ENCODE peak calls at places on chromosomes 2 and 18, in eight cellular contexts. One of them, this sample, is unnamed.
A peak's percentile ranks its signal among the peaks of the same experiment; 100 is the strongest.

GRCh38 chr18:58768293-58768974 is 96.2 kb upstream of the ZNF532 start:
- DNase-seq in H7: peak; percentile 95
- DNase-seq in AG09309: no peak
- DNase-seq in naive thymus-derived CD4-positive, alpha-beta T cell: peak; percentile 56
- DNase-seq in cardiac fibroblast: peak; percentile 62
- DNase-seq in A549: peak; percentile 63
- DNase-seq in left lung: peak; percentile 65
- DNase-seq in fibroblast of pulmonary artery: peak; percentile 61
- DNase-seq in this sample: no peak

GRCh38 chr18:80103231-80103630 is 5.8 kb upstream of the ADNP2 start:
- DNase-seq in A549: no peak
- DNase-seq in left lung: no peak
- DNase-seq in naive thymus-derived CD4-positive, alpha-beta T cell: no peak
- DNase-seq in AG09309: peak; percentile 32
- DNase-seq in H7: no peak
- DNase-seq in cardiac fibroblast: peak; percentile 29
- DNase-seq in fibroblast of pulmonary artery: no peak
- DNase-seq in this sample: peak; percentile 63

GRCh38 chr2:133599211-133599610 is 30.9 kb upstream of the NCKAP5 start:
- DNase-seq in H7: no peak
- DNase-seq in A549: no peak
- DNase-seq in naive thymus-derived CD4-positive, alpha-beta T cell: no peak
- DNase-seq in AG09309: no peak
- DNase-seq in left lung: no peak
- DNase-seq in cardiac fibroblast: no peak
- DNase-seq in fibroblast of pulmonary artery: no peak
- DNase-seq in this sample: no peak

GRCh38 chr2:230774348-230774951 is 61.8 kb downstream of the CAB39 start:
- DNase-seq in AG09309: peak; percentile 59
- DNase-seq in fibroblast of pulmonary artery: peak; percentile 88
- DNase-seq in left lung: no peak
- DNase-seq in H7: no peak
- DNase-seq in cardiac fibroblast: peak; percentile 92
- DNase-seq in A549: peak; percentile 23
- DNase-seq in naive thymus-derived CD4-positive, alpha-beta T cell: no peak
- DNase-seq in this sample: peak; percentile 70

GRCh38 chr2:133765693-133766092 is 197.4 kb upstream of the NCKAP5 start:
- DNase-seq in H7: no peak
- DNase-seq in cardiac fibroblast: no peak
- DNase-seq in AG09309: no peak
- DNase-seq in fibroblast of pulmonary artery: peak; percentile 42
- DNase-seq in naive thymus-derived CD4-positive, alpha-beta T cell: no peak
- DNase-seq in left lung: no peak
- DNase-seq in A549: peak; percentile 58
- DNase-seq in this sample: peak; percentile 79

GRCh38 chr2:128425216-128425615 is 106.5 kb upstream of the HS6ST1 start:
- DNase-seq in AG09309: no peak
- DNase-seq in cardiac fibroblast: no peak
- DNase-seq in fibroblast of pulmonary artery: no peak
- DNase-seq in naive thymus-derived CD4-positive, alpha-beta T cell: no peak
- DNase-seq in A549: no peak
- DNase-seq in H7: peak; percentile 41
- DNase-seq in left lung: peak; percentile 0
- DNase-seq in this sample: no peak

GRCh38 chr18:35039633-35040032 is 1.6 kb upstream of the MAPRE2 start:
- DNase-seq in AG09309: no peak
- DNase-seq in left lung: no peak
- DNase-seq in H7: no peak
- DNase-seq in A549: no peak
- DNase-seq in naive thymus-derived CD4-positive, alpha-beta T cell: no peak
- DNase-seq in cardiac fibroblast: no peak
- DNase-seq in fibroblast of pulmonary artery: no peak
- DNase-seq in this sample: no peak

GRCh38 chr2:232541195-232541960 is 1.9 kb downstream of the CHRNG start:
- DNase-seq in left lung: no peak
- DNase-seq in H7: peak; percentile 61
- DNase-seq in AG09309: no peak
- DNase-seq in fibroblast of pulmonary artery: no peak
- DNase-seq in cardiac fibroblast: no peak
- DNase-seq in naive thymus-derived CD4-positive, alpha-beta T cell: no peak
- DNase-seq in A549: no peak
- DNase-seq in this sample: no peak

GRCh38 chr2:69309336-69310048 is 77.5 kb downstream of the GFPT1 start:
- DNase-seq in fibroblast of pulmonary artery: peak; percentile 81
- DNase-seq in left lung: peak; percentile 64
- DNase-seq in naive thymus-derived CD4-positive, alpha-beta T cell: no peak
- DNase-seq in cardiac fibroblast: peak; percentile 73
- DNase-seq in A549: peak; percentile 61
- DNase-seq in AG09309: no peak
- DNase-seq in H7: no peak
- DNase-seq in this sample: no peak

GRCh38 chr2:210620456-210620855 is 64.1 kb downstream of the CPS1 start:
- DNase-seq in fibroblast of pulmonary artery: peak; percentile 12
- DNase-seq in cardiac fibroblast: peak; percentile 9
- DNase-seq in left lung: no peak
- DNase-seq in A549: no peak
- DNase-seq in naive thymus-derived CD4-positive, alpha-beta T cell: no peak
- DNase-seq in H7: no peak
- DNase-seq in AG09309: no peak
- DNase-seq in this sample: no peak

GRCh38 chr2:111169268-111169667 is 48.6 kb downstream of the BCL2L11 start:
- DNase-seq in left lung: no peak
- DNase-seq in fibroblast of pulmonary artery: no peak
- DNase-seq in cardiac fibroblast: no peak
- DNase-seq in A549: no peak
- DNase-seq in naive thymus-derived CD4-positive, alpha-beta T cell: no peak
- DNase-seq in H7: no peak
- DNase-seq in AG09309: no peak
- DNase-seq in this sample: no peak

GRCh38 chr18:50297621-50298442 is 10.3 kb upstream of the CXXC1 start:
- DNase-seq in cardiac fibroblast: peak; percentile 84
- DNase-seq in A549: peak; percentile 24
- DNase-seq in AG09309: no peak
- DNase-seq in left lung: peak; percentile 88
- DNase-seq in naive thymus-derived CD4-positive, alpha-beta T cell: peak; percentile 69
- DNase-seq in fibroblast of pulmonary artery: peak; percentile 81
- DNase-seq in H7: peak; percentile 90
- DNase-seq in this sample: no peak

GRCh38 chr18:66495844-66496243 is 108.0 kb downstream of the CDH19 start:
- DNase-seq in H7: peak; percentile 1
- DNase-seq in naive thymus-derived CD4-positive, alpha-beta T cell: no peak
- DNase-seq in fibroblast of pulmonary artery: peak; percentile 30
- DNase-seq in left lung: peak; percentile 44
- DNase-seq in A549: peak; percentile 71
- DNase-seq in AG09309: no peak
- DNase-seq in cardiac fibroblast: peak; percentile 60
- DNase-seq in this sample: no peak

GRCh38 chr2:109607766-109608165 is 6.0 kb downstream of the SEPTIN10 start:
- DNase-seq in AG09309: no peak
- DNase-seq in left lung: no peak
- DNase-seq in cardiac fibroblast: peak; percentile 41
- DNase-seq in fibroblast of pulmonary artery: no peak
- DNase-seq in H7: no peak
- DNase-seq in A549: no peak
- DNase-seq in naive thymus-derived CD4-positive, alpha-beta T cell: no peak
- DNase-seq in this sample: no peak

GRCh38 chr18:46759885-46760284 is 3.0 kb upstream of the ST8SIA5 start:
- DNase-seq in left lung: no peak
- DNase-seq in cardiac fibroblast: no peak
- DNase-seq in H7: peak; percentile 6
- DNase-seq in AG09309: no peak
- DNase-seq in fibroblast of pulmonary artery: no peak
- DNase-seq in naive thymus-derived CD4-positive, alpha-beta T cell: no peak
- DNase-seq in A549: no peak
- DNase-seq in this sample: no peak

GRCh38 chr18:49052891-49053644 is 102.3 kb upstream of the SMAD7 start:
- DNase-seq in fibroblast of pulmonary artery: peak; percentile 88
- DNase-seq in AG09309: peak; percentile 94
- DNase-seq in naive thymus-derived CD4-positive, alpha-beta T cell: no peak
- DNase-seq in cardiac fibroblast: peak; percentile 93
- DNase-seq in H7: no peak
- DNase-seq in left lung: no peak
- DNase-seq in A549: no peak
- DNase-seq in this sample: peak; percentile 83

GRCh38 chr2:178064051-178064450 is 8.5 kb downstream of the PDE11A start:
- DNase-seq in left lung: no peak
- DNase-seq in cardiac fibroblast: no peak
- DNase-seq in A549: no peak
- DNase-seq in fibroblast of pulmonary artery: no peak
- DNase-seq in H7: no peak
- DNase-seq in naive thymus-derived CD4-positive, alpha-beta T cell: no peak
- DNase-seq in AG09309: no peak
- DNase-seq in this sample: no peak

DNA sequence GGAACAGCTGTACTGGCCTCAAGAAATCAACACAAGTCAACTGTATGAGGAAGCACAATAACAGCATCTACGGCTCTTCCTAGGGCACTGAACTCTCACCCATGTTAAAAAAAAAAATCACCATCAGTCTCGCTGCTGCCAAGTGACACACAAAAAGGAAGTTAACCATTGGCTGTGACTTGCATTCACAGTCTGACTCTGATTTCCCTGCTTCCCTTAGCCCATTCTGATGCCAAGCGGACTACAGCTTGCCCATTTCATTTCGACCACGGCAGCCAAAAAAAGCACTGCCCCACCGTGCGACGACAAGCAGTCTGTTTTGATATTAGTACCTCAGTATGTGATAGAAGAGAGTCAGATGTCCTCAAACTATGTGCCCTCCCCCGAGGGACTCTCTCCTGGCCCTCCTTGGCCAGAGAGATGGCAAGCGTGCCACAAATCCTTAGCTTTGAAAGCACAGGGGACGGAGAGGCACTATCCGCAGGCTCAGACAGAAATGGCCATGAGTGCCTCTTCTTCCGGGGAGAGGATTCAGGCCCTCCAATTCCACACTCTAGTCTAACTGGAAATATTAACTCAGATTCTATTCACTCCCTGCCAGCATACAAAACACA is 250.0 kb downstream of the TCF4 start:
- DNase-seq in cardiac fibroblast: peak; percentile 53
- DNase-seq in A549: no peak
- DNase-seq in H7: no peak
- DNase-seq in naive thymus-derived CD4-positive, alpha-beta T cell: no peak
- DNase-seq in left lung: no peak
- DNase-seq in fibroblast of pulmonary artery: no peak
- DNase-seq in AG09309: no peak
- DNase-seq in this sample: no peak
- H3K4me3 ChIP-seq in cardiac fibroblast: no peak overlapping the region
- H3K4me3 ChIP-seq in A549: no peak overlapping the region
- H3K4me3 ChIP-seq in H7: no peak overlapping the region
- H3K4me3 ChIP-seq in naive thymus-derived CD4-positive, alpha-beta T cell: no peak overlapping the region
- H3K4me3 ChIP-seq in left lung: no peak overlapping the region
- H3K4me3 ChIP-seq in fibroblast of pulmonary artery: no peak overlapping the region
- H3K4me3 ChIP-seq in AG09309: no peak overlapping the region
- H3K4me3 ChIP-seq in this sample: no peak overlapping the region

DNA sequence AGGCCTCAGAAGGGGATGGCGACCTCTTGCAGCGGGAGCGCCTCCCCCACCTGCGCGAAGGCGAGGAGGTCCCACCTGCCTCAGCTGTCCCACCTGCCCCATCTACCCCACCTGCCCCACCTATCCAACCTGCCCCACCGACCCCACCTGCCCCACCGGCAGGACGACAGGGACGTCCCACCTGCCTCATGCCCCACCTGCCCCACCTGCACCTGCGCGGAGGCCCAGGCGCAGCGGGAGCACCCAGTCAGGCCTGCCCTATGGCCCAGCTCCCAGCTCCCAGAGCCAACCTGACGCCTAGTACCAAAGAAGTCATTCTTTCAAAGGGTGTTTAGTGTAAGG is 489.1 kb upstream of the SMIM21 start:
- DNase-seq in fibroblast of pulmonary artery: no peak
- DNase-seq in AG09309: no peak
- DNase-seq in naive thymus-derived CD4-positive, alpha-beta T cell: no peak
- DNase-seq in cardiac fibroblast: no peak
- DNase-seq in left lung: no peak
- DNase-seq in H7: no peak
- DNase-seq in A549: no peak
- DNase-seq in this sample: no peak
- H3K4me3 ChIP-seq in fibroblast of pulmonary artery: no peak overlapping the region
- H3K4me3 ChIP-seq in AG09309: no peak overlapping the region
- H3K4me3 ChIP-seq in naive thymus-derived CD4-positive, alpha-beta T cell: no peak overlapping the region
- H3K4me3 ChIP-seq in cardiac fibroblast: no peak overlapping the region
- H3K4me3 ChIP-seq in left lung: peak overlapping the region; percentile 28
- H3K4me3 ChIP-seq in H7: peak overlapping the region; percentile 53
- H3K4me3 ChIP-seq in A549: no peak overlapping the region
- H3K4me3 ChIP-seq in this sample: peak overlapping the region; percentile 42

GRCh38 chr2:145094353-145094752 is 574.4 kb upstream of the ZEB2 start:
- DNase-seq in AG09309: no peak
- DNase-seq in H7: no peak
- DNase-seq in cardiac fibroblast: peak; percentile 30
- DNase-seq in left lung: no peak
- DNase-seq in A549: no peak
- DNase-seq in naive thymus-derived CD4-positive, alpha-beta T cell: no peak
- DNase-seq in fibroblast of pulmonary artery: peak; percentile 49
- DNase-seq in this sample: no peak
- H3K4me3 ChIP-seq in AG09309: no peak overlapping the region
- H3K4me3 ChIP-seq in H7: no peak overlapping the region
- H3K4me3 ChIP-seq in cardiac fibroblast: no peak overlapping the region
- H3K4me3 ChIP-seq in left lung: no peak overlapping the region
- H3K4me3 ChIP-seq in A549: no peak overlapping the region
- H3K4me3 ChIP-seq in naive thymus-derived CD4-positive, alpha-beta T cell: no peak overlapping the region
- H3K4me3 ChIP-seq in fibroblast of pulmonary artery: no peak overlapping the region
- H3K4me3 ChIP-seq in this sample: no peak overlapping the region

DNA sequence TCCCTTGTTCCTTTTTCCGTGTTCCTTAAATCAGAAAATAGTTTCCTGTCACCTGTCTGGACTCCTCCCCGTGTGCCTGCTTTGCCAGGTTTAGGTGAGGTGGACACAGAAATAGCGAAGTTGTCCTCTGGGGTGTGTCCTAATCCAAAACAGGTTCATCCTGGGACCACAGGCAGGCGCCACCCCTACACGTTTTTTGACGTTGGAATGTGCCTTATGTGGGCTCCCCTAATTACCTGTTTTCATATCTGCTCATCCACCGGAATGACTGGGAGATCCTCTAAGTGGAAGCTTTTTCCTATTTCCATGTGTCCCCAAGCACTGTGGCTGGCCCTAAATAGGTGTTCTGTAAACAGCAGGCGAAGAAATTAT is 49.0 kb upstream of the PAIP2B start:
- DNase-seq in naive thymus-derived CD4-positive, alpha-beta T cell: no peak
- DNase-seq in A549: no peak
- DNase-seq in H7: no peak
- DNase-seq in AG09309: no peak
- DNase-seq in fibroblast of pulmonary artery: no peak
- DNase-seq in left lung: no peak
- DNase-seq in cardiac fibroblast: no peak
- DNase-seq in this sample: no peak
- H3K4me3 ChIP-seq in naive thymus-derived CD4-positive, alpha-beta T cell: peak overlapping the region; percentile 67
- H3K4me3 ChIP-seq in A549: peak overlapping the region; percentile 50
- H3K4me3 ChIP-seq in H7: no peak overlapping the region
- H3K4me3 ChIP-seq in AG09309: peak overlapping the region; percentile 28
- H3K4me3 ChIP-seq in fibroblast of pulmonary artery: peak overlapping the region; percentile 13
- H3K4me3 ChIP-seq in left lung: peak overlapping the region; percentile 50
- H3K4me3 ChIP-seq in cardiac fibroblast: no peak overlapping the region
- H3K4me3 ChIP-seq in this sample: peak overlapping the region; percentile 57